ENCODE peak calls at places on chromosomes 3 and 15, in four cellular contexts. B is endothelial cell of umbilical vein, N is heart right ventricle, X is fibroblast of pulmonary artery. O is an unnamed sample.
A peak's percentile ranks its signal among the peaks of the same experiment; 100 is the strongest.

GRCh38 chr15:71455107-71455506 is 339.8 kb downstream of the THSD4 start:
- DNase-seq in X (no peak), N (no peak), B (no peak), O (no peak)

GRCh38 chr3:42377681-42378080 is 32.7 kb downstream of the LYZL4 start:
- DNase-seq in N (no peak), B (no peak), X (no peak), O (no peak)

GRCh38 chr3:87810427-87810826 is 248.4 kb downstream of the CGGBP1 start:
- DNase-seq in N (no peak), B (no peak), X (no peak), O (peak; percentile 20)

GRCh38 chr15:64896371-64897069 is 15.2 kb upstream of the ANKDD1A start:
- DNase-seq in B (no peak), N (no peak), X (no peak), O (no peak)

GRCh38 chr15:66698318-66698961 is 3.6 kb upstream of the SMAD6 start:
- DNase-seq in X (peak; percentile 82), B (peak; percentile 71), N (peak; percentile 77), O (peak; percentile 88)

GRCh38 chr3:32945136-32945535 is 6.3 kb upstream of the CCR4 start:
- DNase-seq in B (no peak), N (no peak), X (peak; percentile 7), O (no peak)

GRCh38 chr15:75042730-75043508 is 19.5 kb downstream of the PPCDC start:
- DNase-seq in X (peak; percentile 53), N (peak; percentile 83), B (peak; percentile 63), O (peak; percentile 59)

GRCh38 chr15:99181544-99181943 is 67.8 kb downstream of the TTC23 start:
- DNase-seq in B (no peak), X (no peak), N (peak; percentile 64), O (peak; percentile 47)

GRCh38 chr15:42693942-42694341 is 43.0 kb downstream of the CDAN1 start:
- DNase-seq in B (no peak), N (no peak), X (no peak), O (no peak)

GRCh38 chr3:56254835-56255234 is 213.4 kb downstream of the ERC2 start:
- DNase-seq in N (no peak), B (no peak), X (no peak), O (no peak)
- TF ChIP-seq CTCF in N (peak; percentile 12), B (peak; percentile 14), X (peak; percentile 42), O (peak; percentile 40)

DNA sequence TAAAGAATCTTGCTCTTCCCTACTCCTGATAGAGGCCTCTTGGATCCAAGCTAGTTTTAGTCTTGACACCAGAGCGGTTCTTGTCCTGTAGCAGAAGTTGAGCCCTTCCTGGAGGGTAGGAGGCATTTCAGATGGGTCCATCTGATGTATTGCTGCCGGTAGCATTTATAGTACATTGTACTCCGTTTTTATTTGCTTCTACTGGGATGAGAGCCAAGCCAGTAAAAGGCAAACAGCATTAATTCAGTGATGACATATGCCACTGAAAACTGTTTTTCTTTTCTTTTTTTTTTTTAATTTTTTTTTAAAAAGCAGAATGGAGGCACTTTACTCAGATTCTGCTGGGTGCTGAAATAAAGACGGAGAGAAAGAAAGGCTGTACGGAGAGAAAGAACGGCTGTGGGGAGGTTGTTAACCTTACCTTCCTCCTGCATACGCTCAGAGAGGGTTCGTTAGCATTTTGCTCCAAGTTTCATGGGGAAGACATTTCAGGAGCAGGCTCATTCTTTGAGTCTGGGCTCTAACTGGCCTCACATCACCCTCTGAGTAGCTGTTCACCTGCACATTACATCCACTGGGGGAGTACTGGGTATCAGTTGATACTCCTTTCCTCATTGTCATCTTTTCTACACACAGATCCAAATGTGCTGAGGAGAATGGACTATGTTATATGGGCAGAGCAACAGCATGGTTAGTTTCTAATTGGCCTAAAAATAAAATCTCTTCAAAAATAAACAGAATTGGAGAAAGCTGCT is 161.5 kb downstream of the FEZF2 start:
- DNase-seq in N (no peak), B (no peak), X (no peak), O (no peak)
- TF ChIP-seq CTCF in N (no peak), B (no peak), X (peak; percentile 21), O (no peak)

GRCh38 chr15:29938701-29939340 is 116.6 kb upstream of the TJP1 start:
- DNase-seq in B (no peak), N (no peak), X (no peak), O (no peak)
- TF ChIP-seq CTCF in B (no peak), N (peak; percentile 52), X (peak; percentile 18), O (peak; percentile 13)

GRCh38 chr3:145807990-145808389 is 353.0 kb downstream of the PLOD2 start:
- DNase-seq in N (peak; percentile 16), B (peak; percentile 48), X (peak; percentile 73), O (peak; percentile 43)
- TF ChIP-seq CTCF in N (peak; percentile 35), B (peak; percentile 29), X (peak; percentile 39), O (peak; percentile 43)

GRCh38 chr3:106824856-106825255 is 552.4 kb upstream of the CCDC54 start:
- DNase-seq in X (peak; percentile 54), N (no peak), B (peak; percentile 42), O (peak; percentile 71)
- TF ChIP-seq CTCF in X (peak; percentile 40), N (peak; percentile 61), B (no peak), O (peak; percentile 46)

GRCh38 chr3:127792664-127793292 is 29.5 kb downstream of the MGLL start:
- DNase-seq in B (peak; percentile 82), N (peak; percentile 75), X (peak; percentile 93), O (peak; percentile 99)

GRCh38 chr3:127790009-127790533 is 32.2 kb downstream of the MGLL start:
- DNase-seq in X (no peak), B (no peak), N (no peak), O (no peak)

GRCh38 chr3:127789051-127789450 is 33.3 kb downstream of the MGLL start:
- DNase-seq in B (no peak), X (no peak), N (no peak), O (no peak)

GRCh38 chr3:127790580-127791183 is 31.6 kb downstream of the MGLL start:
- DNase-seq in N (no peak), B (no peak), X (no peak), O (no peak)

DNA sequence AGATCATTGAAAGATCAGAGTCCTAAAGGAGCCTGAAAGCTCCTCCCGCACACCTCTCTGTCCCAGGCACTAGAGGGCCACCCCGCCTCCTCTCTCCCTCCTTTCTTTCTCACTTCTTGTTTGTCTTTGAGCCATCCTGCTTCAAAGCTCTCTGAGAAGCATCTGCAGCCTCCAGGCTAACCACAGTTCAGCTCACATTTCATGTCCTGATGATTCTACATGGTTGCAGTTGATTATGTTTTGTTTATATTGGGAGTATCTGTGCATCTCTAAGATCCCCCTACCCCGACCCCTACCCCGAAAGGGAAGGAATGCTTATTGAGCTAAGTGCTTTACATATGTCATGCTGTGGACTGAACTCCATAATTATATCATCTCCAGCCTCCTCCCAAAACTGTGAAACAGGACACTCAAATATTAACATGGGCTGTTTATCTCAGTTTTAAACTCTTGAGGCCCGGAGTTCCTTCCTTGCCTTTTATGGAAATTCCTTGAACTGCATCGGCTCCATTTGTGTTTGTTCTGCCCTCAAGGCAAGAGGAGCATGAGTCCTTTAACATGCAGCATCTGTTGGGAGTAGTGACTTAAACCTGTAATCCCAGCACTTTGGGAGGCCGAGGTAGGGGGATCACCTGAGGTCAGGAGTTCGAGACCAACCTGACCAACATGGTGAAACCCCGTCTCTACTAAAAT is 30.9 kb downstream of the MGLL start:
- DNase-seq in X (peak; percentile 39), N (no peak), B (no peak), O (peak; percentile 47)
- TF ChIP-seq CTCF in X (peak; percentile 23), N (peak; percentile 24), B (no peak), O (peak; percentile 33)

GRCh38 chr3:49132437-49133225 is at the start of gene LAMB2:
- DNase-seq in N (peak; percentile 90), X (peak; percentile 76), B (peak; percentile 86), O (peak; percentile 80)
- TF ChIP-seq CTCF in N (no peak), X (peak; percentile 8), B (no peak), O (no peak)

GRCh38 chr15:63232943-63233342 is 43.5 kb downstream of the RAB8B start:
- DNase-seq in B (no peak), X (peak; percentile 61), N (no peak), O (peak; percentile 63)
- TF ChIP-seq CTCF in B (no peak), X (no peak), N (no peak), O (no peak)